ENCODE peak calls at places on chromosomes 1 and 21, in nine cellular contexts. One of them, this sample, is unnamed.
A peak's percentile ranks its signal among the peaks of the same experiment; 100 is the strongest.

GRCh38 chr1:247180581-247180980 is 8.8 kb upstream of the ZNF124 start:
- DNase-seq in uterus: no peak
- DNase-seq in mesendoderm: no peak
- DNase-seq in cardiac muscle cell: no peak
- DNase-seq in choroid plexus epithelial cell: no peak
- DNase-seq in lower lobe of right lung: no peak
- DNase-seq in cardiac fibroblast: no peak
- DNase-seq in heart right ventricle: no peak
- DNase-seq in fibroblast of lung: no peak
- DNase-seq in this sample: no peak

GRCh38 chr1:193176788-193177187 is 9.6 kb downstream of the B3GALT2 start:
- DNase-seq in mesendoderm: no peak
- DNase-seq in choroid plexus epithelial cell: no peak
- DNase-seq in cardiac muscle cell: no peak
- DNase-seq in cardiac fibroblast: no peak
- DNase-seq in lower lobe of right lung: no peak
- DNase-seq in fibroblast of lung: no peak
- DNase-seq in uterus: no peak
- DNase-seq in heart right ventricle: no peak
- DNase-seq in this sample: no peak

GRCh38 chr1:27071049-27071416 is 58.4 kb upstream of the TENT5B start:
- DNase-seq in lower lobe of right lung: no peak
- DNase-seq in uterus: no peak
- DNase-seq in cardiac fibroblast: peak; percentile 32
- DNase-seq in mesendoderm: peak; percentile 55
- DNase-seq in heart right ventricle: peak; percentile 15
- DNase-seq in cardiac muscle cell: peak; percentile 32
- DNase-seq in fibroblast of lung: peak; percentile 42
- DNase-seq in choroid plexus epithelial cell: peak; percentile 57
- DNase-seq in this sample: no peak

GRCh38 chr1:87362834-87363426 is 34.2 kb downstream of the LMO4 start:
- DNase-seq in uterus: no peak
- DNase-seq in fibroblast of lung: no peak
- DNase-seq in heart right ventricle: no peak
- DNase-seq in cardiac fibroblast: peak; percentile 54
- DNase-seq in mesendoderm: no peak
- DNase-seq in cardiac muscle cell: no peak
- DNase-seq in choroid plexus epithelial cell: peak; percentile 8
- DNase-seq in lower lobe of right lung: no peak
- DNase-seq in this sample: no peak

GRCh38 chr1:24927886-24928630 is 2.0 kb downstream of the RUNX3 start:
- DNase-seq in cardiac fibroblast: peak; percentile 30
- DNase-seq in mesendoderm: no peak
- DNase-seq in heart right ventricle: no peak
- DNase-seq in lower lobe of right lung: no peak
- DNase-seq in fibroblast of lung: peak; percentile 35
- DNase-seq in cardiac muscle cell: no peak
- DNase-seq in choroid plexus epithelial cell: no peak
- DNase-seq in uterus: no peak
- DNase-seq in this sample: no peak

GRCh38 chr1:177913762-177914540 is 55.9 kb downstream of the SEC16B start:
- DNase-seq in lower lobe of right lung: no peak
- DNase-seq in heart right ventricle: no peak
- DNase-seq in mesendoderm: peak; percentile 46
- DNase-seq in uterus: no peak
- DNase-seq in cardiac muscle cell: peak; percentile 42
- DNase-seq in fibroblast of lung: peak; percentile 65
- DNase-seq in cardiac fibroblast: peak; percentile 46
- DNase-seq in choroid plexus epithelial cell: peak; percentile 71
- DNase-seq in this sample: peak; percentile 25

GRCh38 chr1:42833981-42834380 is 12.4 kb upstream of the ZNF691 start:
- DNase-seq in cardiac fibroblast: no peak
- DNase-seq in cardiac muscle cell: no peak
- DNase-seq in choroid plexus epithelial cell: no peak
- DNase-seq in lower lobe of right lung: no peak
- DNase-seq in fibroblast of lung: no peak
- DNase-seq in mesendoderm: no peak
- DNase-seq in heart right ventricle: no peak
- DNase-seq in uterus: no peak
- DNase-seq in this sample: no peak

GRCh38 chr21:44379991-44380865 is 26.8 kb downstream of the TRPM2 start:
- DNase-seq in uterus: no peak
- DNase-seq in cardiac fibroblast: no peak
- DNase-seq in choroid plexus epithelial cell: no peak
- DNase-seq in mesendoderm: no peak
- DNase-seq in fibroblast of lung: no peak
- DNase-seq in heart right ventricle: no peak
- DNase-seq in lower lobe of right lung: no peak
- DNase-seq in cardiac muscle cell: no peak
- DNase-seq in this sample: no peak

GRCh38 chr1:117093091-117093534 is 28.4 kb downstream of the TRIM45 start:
- DNase-seq in fibroblast of lung: peak; percentile 98
- DNase-seq in mesendoderm: peak; percentile 90
- DNase-seq in cardiac muscle cell: peak; percentile 51
- DNase-seq in heart right ventricle: no peak
- DNase-seq in uterus: peak; percentile 63
- DNase-seq in cardiac fibroblast: peak; percentile 100
- DNase-seq in choroid plexus epithelial cell: peak; percentile 99
- DNase-seq in lower lobe of right lung: no peak
- DNase-seq in this sample: peak; percentile 96

GRCh38 chr1:155981266-155982088 is 3.1 kb upstream of the ARHGEF2 start:
- DNase-seq in mesendoderm: no peak
- DNase-seq in heart right ventricle: no peak
- DNase-seq in cardiac muscle cell: no peak
- DNase-seq in fibroblast of lung: peak; percentile 90
- DNase-seq in choroid plexus epithelial cell: peak; percentile 73
- DNase-seq in cardiac fibroblast: peak; percentile 85
- DNase-seq in uterus: peak; percentile 48
- DNase-seq in lower lobe of right lung: peak; percentile 53
- DNase-seq in this sample: peak; percentile 72

GRCh38 chr1:16420719-16421118 is 16.5 kb downstream of the SPATA21 start:
- DNase-seq in cardiac fibroblast: no peak
- DNase-seq in uterus: no peak
- DNase-seq in fibroblast of lung: no peak
- DNase-seq in cardiac muscle cell: no peak
- DNase-seq in heart right ventricle: no peak
- DNase-seq in choroid plexus epithelial cell: no peak
- DNase-seq in mesendoderm: no peak
- DNase-seq in lower lobe of right lung: no peak
- DNase-seq in this sample: no peak

GRCh38 chr1:219188331-219188803 is 14.7 kb downstream of the LYPLAL1 start:
- DNase-seq in cardiac muscle cell: peak; percentile 24
- DNase-seq in uterus: no peak
- DNase-seq in choroid plexus epithelial cell: no peak
- DNase-seq in heart right ventricle: no peak
- DNase-seq in cardiac fibroblast: no peak
- DNase-seq in fibroblast of lung: no peak
- DNase-seq in mesendoderm: no peak
- DNase-seq in lower lobe of right lung: no peak
- DNase-seq in this sample: no peak

GRCh38 chr1:64263335-64263734 is 59.9 kb downstream of the UBE2U start:
- DNase-seq in cardiac muscle cell: no peak
- DNase-seq in heart right ventricle: no peak
- DNase-seq in uterus: no peak
- DNase-seq in fibroblast of lung: no peak
- DNase-seq in mesendoderm: no peak
- DNase-seq in cardiac fibroblast: peak; percentile 20
- DNase-seq in lower lobe of right lung: no peak
- DNase-seq in choroid plexus epithelial cell: peak; percentile 17
- DNase-seq in this sample: no peak

GRCh38 chr1:119101563-119101962 is 38.9 kb downstream of the WARS2 start:
- DNase-seq in heart right ventricle: no peak
- DNase-seq in fibroblast of lung: peak; percentile 70
- DNase-seq in mesendoderm: no peak
- DNase-seq in lower lobe of right lung: no peak
- DNase-seq in choroid plexus epithelial cell: peak; percentile 99
- DNase-seq in cardiac muscle cell: no peak
- DNase-seq in uterus: no peak
- DNase-seq in cardiac fibroblast: peak; percentile 92
- DNase-seq in this sample: no peak

GRCh38 chr1:206839006-206839560 is 26.3 kb upstream of the IL20 start:
- DNase-seq in fibroblast of lung: no peak
- DNase-seq in mesendoderm: no peak
- DNase-seq in cardiac fibroblast: no peak
- DNase-seq in choroid plexus epithelial cell: no peak
- DNase-seq in uterus: no peak
- DNase-seq in lower lobe of right lung: no peak
- DNase-seq in cardiac muscle cell: no peak
- DNase-seq in heart right ventricle: no peak
- DNase-seq in this sample: no peak

GRCh38 chr1:60745444-60745843 is 336.9 kb upstream of the NFIA start:
- DNase-seq in cardiac fibroblast: no peak
- DNase-seq in cardiac muscle cell: peak; percentile 4
- DNase-seq in mesendoderm: no peak
- DNase-seq in lower lobe of right lung: no peak
- DNase-seq in choroid plexus epithelial cell: no peak
- DNase-seq in heart right ventricle: no peak
- DNase-seq in fibroblast of lung: no peak
- DNase-seq in uterus: no peak
- DNase-seq in this sample: no peak

DNA sequence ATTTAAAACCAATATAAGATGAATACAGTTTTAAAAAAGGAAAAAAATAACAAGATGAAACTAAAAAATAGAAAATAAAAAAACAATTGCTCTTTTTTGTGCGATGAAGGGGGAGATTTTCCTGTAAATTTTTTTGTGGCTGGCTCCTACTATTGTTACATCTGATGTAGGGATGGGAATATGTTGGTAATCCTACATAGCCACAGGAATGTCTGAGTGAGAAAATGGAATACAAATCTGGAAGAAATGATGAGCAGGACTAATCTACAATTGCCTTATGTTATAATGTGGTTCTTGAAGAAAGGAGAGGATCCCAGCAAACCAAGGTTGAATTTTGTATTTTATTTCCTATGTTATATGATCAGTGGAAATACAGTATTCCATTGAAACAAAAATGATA is 40.9 kb downstream of the ATP6V1G3 start:
- DNase-seq in cardiac fibroblast: no peak
- DNase-seq in choroid plexus epithelial cell: no peak
- DNase-seq in cardiac muscle cell: no peak
- DNase-seq in uterus: no peak
- DNase-seq in fibroblast of lung: no peak
- DNase-seq in mesendoderm: no peak
- DNase-seq in heart right ventricle: no peak
- DNase-seq in lower lobe of right lung: no peak
- DNase-seq in this sample: no peak
- H3K4me3 ChIP-seq in cardiac fibroblast: no peak overlapping the region
- H3K4me3 ChIP-seq in choroid plexus epithelial cell: no peak overlapping the region
- H3K4me3 ChIP-seq in cardiac muscle cell: no peak overlapping the region
- H3K4me3 ChIP-seq in uterus: no peak overlapping the region
- H3K4me3 ChIP-seq in fibroblast of lung: no peak overlapping the region
- H3K4me3 ChIP-seq in mesendoderm: no peak overlapping the region
- H3K4me3 ChIP-seq in heart right ventricle: no peak overlapping the region
- H3K4me3 ChIP-seq in lower lobe of right lung: no peak overlapping the region
- H3K4me3 ChIP-seq in this sample: no peak overlapping the region

GRCh38 chr1:36453051-36453450 is 2.8 kb upstream of the OSCP1 start:
- DNase-seq in fibroblast of lung: no peak
- DNase-seq in cardiac muscle cell: no peak
- DNase-seq in lower lobe of right lung: no peak
- DNase-seq in mesendoderm: no peak
- DNase-seq in choroid plexus epithelial cell: no peak
- DNase-seq in uterus: no peak
- DNase-seq in heart right ventricle: no peak
- DNase-seq in cardiac fibroblast: no peak
- DNase-seq in this sample: no peak

GRCh38 chr1:36450919-36451305 is 661 bp upstream of the OSCP1 start:
- DNase-seq in lower lobe of right lung: no peak
- DNase-seq in choroid plexus epithelial cell: no peak
- DNase-seq in heart right ventricle: no peak
- DNase-seq in cardiac fibroblast: no peak
- DNase-seq in mesendoderm: no peak
- DNase-seq in cardiac muscle cell: no peak
- DNase-seq in fibroblast of lung: no peak
- DNase-seq in uterus: no peak
- DNase-seq in this sample: no peak

GRCh38 chr1:36448530-36449051 is 1.7 kb downstream of the OSCP1 start:
- DNase-seq in cardiac muscle cell: no peak
- DNase-seq in heart right ventricle: no peak
- DNase-seq in cardiac fibroblast: no peak
- DNase-seq in fibroblast of lung: no peak
- DNase-seq in choroid plexus epithelial cell: no peak
- DNase-seq in mesendoderm: peak; percentile 40
- DNase-seq in lower lobe of right lung: no peak
- DNase-seq in uterus: no peak
- DNase-seq in this sample: no peak

GRCh38 chr1:36447450-36447849 is 2.8 kb downstream of the OSCP1 start:
- DNase-seq in heart right ventricle: no peak
- DNase-seq in fibroblast of lung: no peak
- DNase-seq in cardiac fibroblast: no peak
- DNase-seq in cardiac muscle cell: no peak
- DNase-seq in mesendoderm: no peak
- DNase-seq in uterus: no peak
- DNase-seq in lower lobe of right lung: no peak
- DNase-seq in choroid plexus epithelial cell: no peak
- DNase-seq in this sample: no peak

GRCh38 chr1:36450270-36450918 is at the start of gene OSCP1:
- DNase-seq in cardiac muscle cell: peak; percentile 97
- DNase-seq in cardiac fibroblast: peak; percentile 98
- DNase-seq in uterus: peak; percentile 97
- DNase-seq in fibroblast of lung: peak; percentile 97
- DNase-seq in choroid plexus epithelial cell: peak; percentile 98
- DNase-seq in heart right ventricle: peak; percentile 95
- DNase-seq in mesendoderm: peak; percentile 98
- DNase-seq in lower lobe of right lung: peak; percentile 96
- DNase-seq in this sample: peak; percentile 94
- H3K4me3 ChIP-seq in cardiac muscle cell: peak within 1 kb of the TSS; percentile 55
- H3K4me3 ChIP-seq in cardiac fibroblast: peak within 1 kb of the TSS; percentile 59
- H3K4me3 ChIP-seq in uterus: peak within 1 kb of the TSS; percentile 63
- H3K4me3 ChIP-seq in fibroblast of lung: peak within 1 kb of the TSS; percentile 81
- H3K4me3 ChIP-seq in choroid plexus epithelial cell: peak within 1 kb of the TSS; percentile 79
- H3K4me3 ChIP-seq in heart right ventricle: peak within 1 kb of the TSS; percentile 77
- H3K4me3 ChIP-seq in mesendoderm: peak within 1 kb of the TSS; percentile 66
- H3K4me3 ChIP-seq in lower lobe of right lung: peak within 1 kb of the TSS; percentile 69
- H3K4me3 ChIP-seq in this sample: peak within 1 kb of the TSS; percentile 75

GRCh38 chr1:179241716-179242115 is 12.2 kb upstream of the ABL2 start:
- DNase-seq in fibroblast of lung: no peak
- DNase-seq in uterus: no peak
- DNase-seq in heart right ventricle: no peak
- DNase-seq in lower lobe of right lung: no peak
- DNase-seq in cardiac muscle cell: no peak
- DNase-seq in cardiac fibroblast: no peak
- DNase-seq in mesendoderm: no peak
- DNase-seq in choroid plexus epithelial cell: no peak
- DNase-seq in this sample: no peak
- H3K4me3 ChIP-seq in fibroblast of lung: no peak overlapping the region
- H3K4me3 ChIP-seq in uterus: no peak overlapping the region
- H3K4me3 ChIP-seq in heart right ventricle: no peak overlapping the region
- H3K4me3 ChIP-seq in lower lobe of right lung: no peak overlapping the region
- H3K4me3 ChIP-seq in cardiac muscle cell: no peak overlapping the region
- H3K4me3 ChIP-seq in cardiac fibroblast: no peak overlapping the region
- H3K4me3 ChIP-seq in mesendoderm: no peak overlapping the region
- H3K4me3 ChIP-seq in choroid plexus epithelial cell: no peak overlapping the region
- H3K4me3 ChIP-seq in this sample: no peak overlapping the region

DNA sequence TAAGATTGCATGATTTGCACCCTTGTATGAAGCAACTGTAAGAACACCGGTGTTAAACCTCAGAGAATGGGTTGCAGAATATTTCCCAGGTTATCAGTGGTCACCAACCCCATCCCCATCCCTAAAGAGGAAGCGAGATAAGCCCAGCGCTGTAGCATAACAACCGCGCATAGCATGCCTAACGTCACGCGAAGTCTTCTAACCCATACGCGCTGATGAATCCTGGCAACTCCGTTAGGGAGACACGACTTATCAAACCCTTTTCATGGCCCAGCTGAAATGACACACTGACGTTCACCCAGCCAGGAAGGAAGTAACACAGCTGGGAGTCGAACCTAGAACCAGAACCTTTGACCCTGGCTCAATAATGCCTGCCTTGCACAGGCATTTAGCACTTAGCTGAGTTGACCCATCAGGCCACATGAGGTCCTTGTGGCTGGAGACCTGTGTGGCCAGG is 24.2 kb downstream of the TMEM51 start:
- DNase-seq in lower lobe of right lung: no peak
- DNase-seq in uterus: no peak
- DNase-seq in fibroblast of lung: no peak
- DNase-seq in heart right ventricle: no peak
- DNase-seq in cardiac muscle cell: no peak
- DNase-seq in choroid plexus epithelial cell: no peak
- DNase-seq in mesendoderm: no peak
- DNase-seq in cardiac fibroblast: no peak
- DNase-seq in this sample: no peak
- H3K4me3 ChIP-seq in lower lobe of right lung: no peak overlapping the region
- H3K4me3 ChIP-seq in uterus: no peak overlapping the region
- H3K4me3 ChIP-seq in fibroblast of lung: no peak overlapping the region
- H3K4me3 ChIP-seq in heart right ventricle: no peak overlapping the region
- H3K4me3 ChIP-seq in cardiac muscle cell: no peak overlapping the region
- H3K4me3 ChIP-seq in choroid plexus epithelial cell: no peak overlapping the region
- H3K4me3 ChIP-seq in mesendoderm: no peak overlapping the region
- H3K4me3 ChIP-seq in cardiac fibroblast: no peak overlapping the region
- H3K4me3 ChIP-seq in this sample: no peak overlapping the region